ENCODE peak calls at places on chromosomes 4 and X, in eight cellular contexts. Z is stimulated activated CD8-positive, alpha-beta memory T cell treated with anti-CD3 and anti-CD28 coated beads, Interleukin-4, amount 100 ng/mL, for 48 hours; J is cardiac fibroblast; S is LoVo; N is activated naive CD4-positive, alpha-beta T cell; O is activated CD8-positive, alpha-beta T cell treated with anti-CD3 and anti-CD28 coated beads, Interleukin-2, amount 10 ng/mL, durations not matched to agents 7 days and 5 days; K is NCI-H1092 treated with DMSO at 0.1 percent for 48 hours; X is NCI-H1105 treated with DMSO at 0.1 percent for 48 hours. F is an unnamed sample.

GRCh38 chrX:19698125-19698524 is 182.8 kb upstream of the MAP3K15 start:
- DNase-seq in J (peak; percentile 41), S (no peak), X (no peak), K (no peak), N (no peak), O (no peak), Z (no peak), F (no peak)

GRCh38 chr4:110197421-110198398 is 705 bp downstream of the ELOVL6 start:
- DNase-seq in J (peak; percentile 47), S (peak; percentile 28), Z (peak; percentile 71), N (peak; percentile 12), X (peak; percentile 41), K (peak; percentile 70), O (peak; percentile 62), F (peak; percentile 39)

GRCh38 chr4:72817012-72817411 is 248.0 kb upstream of the ADAMTS3 start:
- DNase-seq in Z (no peak), S (no peak), N (no peak), X (no peak), O (no peak), J (peak; percentile 59), K (no peak), F (no peak)

GRCh38 chr4:158807696-158808095 is 38.9 kb downstream of the FNIP2 start:
- DNase-seq in N (no peak), J (no peak), X (no peak), K (no peak), Z (no peak), O (no peak), S (no peak), F (no peak)

GRCh38 chr4:89836897-89837384 is at the start of gene SNCA:
- DNase-seq in S (no peak), N (no peak), O (peak; percentile 35), K (peak; percentile 70), Z (peak; percentile 50), J (peak; percentile 11), X (peak; percentile 29), F (peak; percentile 93)

GRCh38 chr4:186144596-186145569 is 40.4 kb downstream of the FAM149A start:
- DNase-seq in N (no peak), Z (peak; percentile 40), J (peak; percentile 56), S (peak; percentile 12), O (peak; percentile 28), K (peak; percentile 58), X (peak; percentile 16), F (peak; percentile 71)

GRCh38 chr4:187393546-187394344 is 601.8 kb upstream of the ZFP42 start:
- DNase-seq in Z (no peak), X (no peak), N (no peak), O (no peak), K (no peak), J (no peak), S (no peak), F (no peak)

GRCh38 chrX:104419211-104419610 is 146.8 kb upstream of the IL1RAPL2 start:
- DNase-seq in K (no peak), J (peak; percentile 1), S (peak; percentile 24), O (no peak), Z (no peak), X (no peak), N (no peak), F (no peak)

GRCh38 chrX:107979534-107979933 is 2.6 kb downstream of the TEX13B start:
- DNase-seq in S (no peak), N (no peak), J (no peak), X (no peak), K (no peak), O (no peak), Z (no peak), F (no peak)

GRCh38 chr4:83535520-83535944 is 376 bp upstream of the GPAT3 start:
- DNase-seq in S (peak; percentile 84), Z (peak; percentile 54), X (peak; percentile 45), K (peak; percentile 32), N (peak; percentile 2), J (peak; percentile 58), O (peak; percentile 26), F (peak; percentile 50)

GRCh38 chr4:64464581-64464980 is 55.3 kb upstream of the TECRL start:
- DNase-seq in Z (no peak), X (no peak), S (no peak), O (no peak), K (no peak), N (no peak), J (no peak), F (no peak)

GRCh38 chr4:7462509-7462971 is 27.8 kb upstream of the PSAPL1 start:
- DNase-seq in Z (no peak), S (peak; percentile 55), O (no peak), J (no peak), X (peak; percentile 61), N (no peak), K (peak; percentile 67), F (peak; percentile 69)

GRCh38 chr4:144579411-144580020 is 66.4 kb upstream of the HHIP start:
- DNase-seq in N (no peak), K (no peak), S (no peak), O (no peak), X (no peak), Z (no peak), J (peak; percentile 90), F (no peak)

GRCh38 chr4:40607224-40607623 is 22.4 kb downstream of the RBM47 start:
- DNase-seq in Z (no peak), S (peak; percentile 14), O (no peak), N (no peak), K (no peak), J (peak; percentile 23), X (no peak), F (no peak)

GRCh38 chr4:155426953-155427352 is 50.2 kb upstream of the MAP9 start:
- DNase-seq in J (no peak), K (no peak), Z (no peak), O (no peak), S (peak; percentile 64), X (no peak), N (no peak), F (peak; percentile 38)

GRCh38 chr4:183071222-183071621 is 27.8 kb upstream of the WWC2 start:
- DNase-seq in O (no peak), X (no peak), K (no peak), S (no peak), Z (no peak), N (no peak), J (no peak), F (no peak)

GRCh38 chrX:136597954-136598353 is 50.0 kb upstream of the CD40LG start:
- DNase-seq in S (no peak), N (no peak), Z (no peak), J (no peak), K (no peak), O (no peak), X (no peak), F (no peak)

GRCh38 chr4:7698586-7698985 is 241.1 kb downstream of the AFAP1 start:
- DNase-seq in J (peak; percentile 5), N (no peak), X (no peak), O (no peak), Z (no peak), S (no peak), K (no peak), F (peak; percentile 44)

F was measured in H9.